ENCODE peak calls at places on chromosomes 11 and 22, in five cellular contexts. I is kidney, M is body of pancreas, R is A673, Q is mesendoderm. J is an unnamed sample.
A peak's percentile ranks its signal among the peaks of the same experiment; 100 is the strongest.

GRCh38 chr11:132621976-132622375 is 910.3 kb downstream of the OPCML start:
- DNase-seq in I (no peak), M (no peak), R (no peak), Q (no peak), J (no peak)

GRCh38 chr11:89447845-89448244 is 43.3 kb downstream of the NOX4 start:
- DNase-seq in R (no peak), M (no peak), Q (peak; percentile 57), I (no peak), J (no peak)

GRCh38 chr22:45673482-45674175 is 2.0 kb downstream of the ATXN10 start:
- DNase-seq in M (no peak), I (no peak), Q (no peak), R (no peak), J (peak; percentile 53)

GRCh38 chr11:47414685-47415070 is 6.3 kb downstream of the SLC39A13 start:
- DNase-seq in M (no peak), Q (no peak), I (peak; percentile 80), R (no peak), J (no peak)

GRCh38 chr11:88478136-88478785 is 140.7 kb upstream of the CTSC start:
- DNase-seq in R (peak; percentile 12), I (no peak), M (no peak), Q (no peak), J (no peak)

GRCh38 chr11:73244589-73245240 is 26.6 kb downstream of the P2RY2 start:
- DNase-seq in R (no peak), Q (no peak), I (peak; percentile 38), M (no peak), J (no peak)

GRCh38 chr11:113989381-113989780 is 14.5 kb downstream of the HTR3A start:
- DNase-seq in Q (no peak), I (no peak), M (no peak), R (no peak), J (no peak)

GRCh38 chr22:24023204-24023789 is 12.2 kb downstream of the CABIN1 start:
- DNase-seq in Q (no peak), I (no peak), M (no peak), R (no peak), J (no peak)

GRCh38 chr11:7522106-7522505 is 8.3 kb downstream of the PPFIBP2 start:
- DNase-seq in Q (no peak), I (no peak), R (no peak), M (no peak), J (no peak)

GRCh38 chr11:94998285-94998684 is 24.8 kb downstream of the KDM4D start:
- DNase-seq in M (no peak), Q (no peak), R (no peak), I (peak; percentile 39), J (no peak)

GRCh38 chr22:23556026-23556620 is 24.0 kb downstream of the IGLL1 start:
- DNase-seq in I (no peak), R (no peak), Q (no peak), M (no peak), J (no peak)

GRCh38 chr11:103499710-103500340 is 390.6 kb downstream of the DYNC2H1 start:
- DNase-seq in R (no peak), I (no peak), Q (no peak), M (no peak), J (no peak)

GRCh38 chr11:10727259-10727851 is 23.7 kb upstream of the CTR9 start:
- DNase-seq in R (peak; percentile 58), I (no peak), Q (no peak), M (no peak), J (no peak)

GRCh38 chr11:115496892-115497291 is 7.3 kb downstream of the CADM1 start:
- DNase-seq in M (no peak), I (no peak), R (no peak), Q (no peak), J (no peak)

GRCh38 chr11:126716456-126717083 is 284.0 kb downstream of the KIRREL3 start:
- DNase-seq in M (peak; percentile 52), Q (peak; percentile 80), I (no peak), R (peak; percentile 64), J (peak; percentile 79)

GRCh38 chr11:67572747-67573419 is 10.7 kb upstream of the GSTP1 start:
- DNase-seq in R (peak; percentile 72), M (peak; percentile 85), Q (peak; percentile 78), I (no peak), J (peak; percentile 70)

GRCh38 chr11:42996742-42997307 is 315.0 kb upstream of the API5 start:
- DNase-seq in M (no peak), Q (no peak), R (no peak), I (no peak), J (no peak)

GRCh38 chr11:96306600-96306932 is 36.4 kb downstream of the MAML2 start:
- DNase-seq in M (no peak), I (no peak), Q (peak; percentile 21), R (no peak), J (no peak)

GRCh38 chr11:96309643-96310017 is 33.4 kb downstream of the MAML2 start:
- DNase-seq in I (no peak), M (no peak), Q (no peak), R (no peak), J (no peak)

GRCh38 chr11:96309001-96309642 is 33.9 kb downstream of the MAML2 start:
- DNase-seq in I (no peak), M (no peak), Q (peak; percentile 34), R (no peak), J (no peak)

GRCh38 chr11:96307748-96308133 is 35.3 kb downstream of the MAML2 start:
- DNase-seq in I (no peak), R (peak; percentile 96), M (no peak), Q (peak; percentile 24), J (no peak)

DNA sequence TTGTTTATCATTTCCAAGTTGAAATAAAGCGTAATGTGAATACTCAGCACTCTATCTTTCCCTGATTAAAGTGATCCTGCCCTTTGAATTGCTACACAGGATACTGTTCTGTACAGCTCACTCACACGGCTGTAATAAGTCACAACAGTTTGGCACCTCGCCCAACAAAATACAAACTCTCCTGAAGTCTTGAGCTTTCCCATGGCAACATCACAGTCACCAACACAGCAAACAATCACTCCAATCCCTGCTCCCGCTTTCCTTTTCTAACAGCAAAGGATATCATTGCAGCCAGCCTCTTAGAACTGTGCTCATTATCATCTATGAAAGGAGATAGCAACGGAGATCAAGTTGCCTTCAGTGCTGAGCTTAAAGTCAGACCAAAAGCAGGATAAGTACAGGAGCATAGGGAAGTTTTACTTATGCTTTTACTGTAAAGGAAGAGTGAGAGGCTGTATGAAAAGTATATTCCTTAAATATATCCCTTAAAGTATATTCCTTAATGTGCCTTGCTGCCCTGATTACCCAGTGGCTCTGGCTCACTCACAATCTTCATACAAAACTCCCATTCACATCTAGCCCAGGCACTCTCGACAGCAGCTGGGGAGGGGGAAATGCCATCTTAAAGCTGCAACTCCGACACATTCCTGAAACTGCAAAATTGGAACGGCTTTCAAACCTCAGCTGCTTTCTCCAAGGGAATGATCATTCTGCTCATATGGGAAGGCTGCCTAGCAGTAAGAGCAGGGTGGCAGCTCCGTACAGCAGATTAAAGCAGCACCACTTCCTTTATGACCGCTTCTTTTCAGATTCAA is 35.9 kb downstream of the MAML2 start:
- DNase-seq in M (peak; percentile 93), R (peak; percentile 97), I (peak; percentile 72), Q (peak; percentile 95), J (no peak)
- H3K4me3 ChIP-seq in M (no peak overlapping the region), R (peak overlapping the region; percentile 36), I (peak overlapping the region; percentile 65), Q (no peak overlapping the region), J (no peak overlapping the region)

GRCh38 chr11:9651481-9651880 is 12.4 kb upstream of the SWAP70 start:
- DNase-seq in M (no peak), I (no peak), R (no peak), Q (no peak), J (no peak)
- H3K27ac ChIP-seq in M (no peak overlapping the region), I (no peak overlapping the region), R (no peak overlapping the region), Q (no peak overlapping the region), J (no peak overlapping the region)

GRCh38 chr22:17912942-17913704 is 111.2 kb downstream of the MICAL3 start:
- DNase-seq in Q (no peak), I (no peak), R (no peak), M (no peak), J (no peak)

GRCh38 chr22:17911887-17912286 is 112.5 kb downstream of the MICAL3 start:
- DNase-seq in M (no peak), I (no peak), Q (no peak), R (no peak), J (no peak)

GRCh38 chr22:17907731-17908051 is 116.7 kb downstream of the MICAL3 start:
- DNase-seq in I (no peak), R (no peak), M (no peak), Q (no peak), J (no peak)

GRCh38 chr22:17911312-17911705 is 113.1 kb downstream of the MICAL3 start:
- DNase-seq in I (no peak), R (no peak), Q (no peak), M (no peak), J (no peak)

GRCh38 chr22:17910561-17911311 is 113.6 kb downstream of the MICAL3 start:
- DNase-seq in R (peak; percentile 29), I (peak; percentile 92), Q (peak; percentile 94), M (peak; percentile 61), J (no peak)
- H3K4me3 ChIP-seq in R (no peak overlapping the region), I (no peak overlapping the region), Q (no peak overlapping the region), M (no peak overlapping the region), J (no peak overlapping the region)

DNA sequence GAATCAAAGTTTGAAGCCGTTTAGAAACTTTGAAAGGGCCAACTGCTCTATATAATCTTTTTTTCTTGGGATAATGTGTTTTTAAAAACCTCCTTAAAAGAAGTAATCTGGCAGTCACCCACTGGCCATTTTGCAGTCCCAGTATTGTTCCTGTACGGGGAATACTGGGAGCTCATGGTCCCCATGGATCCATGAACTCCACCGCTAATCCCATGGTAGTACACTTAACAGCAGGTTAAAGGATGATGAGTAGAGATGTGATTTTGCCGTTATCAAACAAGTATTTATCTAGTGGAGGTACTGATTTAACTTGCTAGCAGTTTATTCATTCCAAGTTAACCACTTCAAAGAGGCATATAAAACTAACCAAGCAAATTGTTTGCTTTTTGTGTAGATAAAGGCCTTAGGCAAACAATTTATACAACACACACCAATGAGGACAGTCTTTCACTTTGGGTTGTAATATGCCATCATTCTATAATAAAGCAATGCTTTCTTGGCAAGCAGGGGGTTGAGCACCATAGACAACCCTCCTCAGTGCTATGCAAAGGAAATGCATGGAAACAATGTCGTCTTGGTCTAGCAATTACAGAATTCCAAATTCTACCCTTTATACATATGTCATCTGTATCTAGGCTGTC is 34.6 kb upstream of the BLID start:
- DNase-seq in Q (no peak), M (no peak), I (no peak), R (no peak), J (no peak)
- H3K27ac ChIP-seq in Q (no peak overlapping the region), M (no peak overlapping the region), I (no peak overlapping the region), R (peak overlapping the region; percentile 27), J (no peak overlapping the region)

DNA sequence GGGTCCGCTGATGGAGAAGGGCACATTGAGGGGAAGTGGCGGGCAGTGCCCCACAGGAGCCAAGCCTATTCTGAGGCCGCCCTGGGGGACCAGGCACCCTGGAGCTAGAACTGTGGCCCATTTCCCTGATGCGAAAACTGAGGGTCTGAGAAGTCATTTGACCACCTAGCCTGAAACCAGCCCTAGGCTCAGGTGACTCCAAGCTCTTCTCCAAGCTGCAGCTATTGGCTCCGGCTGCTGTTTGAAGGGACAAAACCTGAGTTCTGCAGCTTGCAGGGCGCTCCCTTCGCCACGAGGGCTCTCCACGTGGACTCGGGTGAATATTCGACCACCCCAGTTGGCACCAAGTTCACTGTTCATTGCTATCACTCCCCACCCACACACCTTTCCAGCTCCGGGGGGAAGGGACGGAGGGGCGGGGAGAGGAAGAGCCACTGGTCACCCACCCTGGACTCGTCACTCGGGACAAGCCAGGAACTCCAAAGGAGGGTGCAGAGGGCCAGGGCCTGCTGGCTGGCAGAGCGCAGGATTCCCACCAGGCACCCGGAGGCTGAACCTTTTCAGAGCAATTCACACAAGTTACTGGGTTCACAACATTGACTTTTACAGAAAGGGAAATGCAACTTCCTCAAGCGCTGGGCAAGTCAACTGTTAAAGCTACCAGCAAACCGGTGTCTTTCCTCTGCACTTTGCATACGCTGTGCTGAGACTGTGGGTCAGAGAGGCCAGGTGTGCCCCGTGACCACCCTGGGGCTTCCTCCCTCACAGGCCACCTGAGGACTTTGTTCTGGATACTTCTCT is 1.1 kb upstream of the RAC2 start:
- DNase-seq in Q (no peak), M (no peak), I (peak; percentile 60), R (no peak), J (peak; percentile 94)
- H3K4me3 ChIP-seq in Q (no peak overlapping the region), M (no peak overlapping the region), I (no peak overlapping the region), R (no peak overlapping the region), J (peak overlapping the region; percentile 95)

J was measured in Karpas-422.